ENCODE peak calls at places on chromosomes 1 and 21, in six cellular contexts. F is GM23248; V is neuronal stem cell; Y is OCI-LY7; R is CD8-positive, alpha-beta memory T cell; H is iPS DF 6.9. C is an unnamed sample. For H3K36me3 and H3K4me1, the result is how much of the 10 kb centered on the place peaks cover.

GRCh38 chr1:25148673-25149300 is 83.5 kb downstream of the SYF2 start:
- DNase-seq in F (no peak), V (no peak), Y (peak), R (peak), H (peak), C (no peak)

GRCh38 chr1:150621497-150622113 is 7.8 kb downstream of the ENSA start:
- DNase-seq in F (peak), V (no peak), Y (peak), R (peak), H (no peak), C (peak)

GRCh38 chr1:65269612-65270011 is 39.7 kb upstream of the DNAJC6 start:
- DNase-seq in F (no peak), V (no peak), Y (no peak), R (no peak), H (no peak), C (no peak)

GRCh38 chr21:38289697-38290096 is 32.9 kb downstream of the KCNJ15 start:
- DNase-seq in F (peak), V (no peak), Y (no peak), R (no peak), H (no peak), C (no peak)

GRCh38 chr1:1775364-1776226 is 2.7 kb downstream of the NADK start:
- DNase-seq in F (no peak), V (no peak), Y (peak), R (no peak), H (no peak), C (no peak)

GRCh38 chr1:156128749-156129682 is 14.5 kb downstream of the LMNA start:
- DNase-seq in F (peak), V (no peak), Y (no peak), R (no peak), H (no peak), C (no peak)

GRCh38 chr1:12244078-12244477 is 14.2 kb downstream of the VPS13D start:
- DNase-seq in F (peak), V (no peak), Y (peak), R (no peak), H (no peak), C (no peak)

GRCh38 chr1:108017698-108018097 is 52.7 kb upstream of the VAV3 start:
- DNase-seq in F (peak), V (no peak), Y (no peak), R (no peak), H (no peak), C (no peak)

GRCh38 chr1:119160851-119161250 is 20.4 kb upstream of the WARS2 start:
- DNase-seq in F (peak), V (no peak), Y (no peak), R (no peak), H (no peak), C (no peak)

GRCh38 chr1:212432163-212432705 is 486 bp upstream of the NENF start:
- DNase-seq in F (peak), V (no peak), Y (no peak), R (no peak), H (no peak), C (no peak)

GRCh38 chr21:38680401-38680800 is 125.3 kb upstream of the ETS2 start:
- DNase-seq in F (peak), V (no peak), Y (no peak), R (no peak), H (no peak), C (no peak)

GRCh38 chr1:110070282-110070967 is at the start of gene ALX3:
- DNase-seq in F (no peak), V (no peak), Y (no peak), R (no peak), H (no peak), C (no peak)

GRCh38 chr1:40857737-40858136 is 4.4 kb downstream of the CITED4 start:
- DNase-seq in F (no peak), V (no peak), Y (no peak), R (no peak), H (no peak), C (no peak)

GRCh38 chr1:167601442-167602380 is 28.3 kb upstream of the RCSD1 start:
- DNase-seq in F (no peak), V (no peak), Y (peak), R (peak), H (no peak), C (no peak)

GRCh38 chr1:28577738-28578536 is 14.1 kb upstream of the RAB42 start:
- DNase-seq in F (no peak), V (no peak), Y (peak), R (no peak), H (no peak), C (no peak)

GRCh38 chr1:208047476-208047934 is 136.6 kb upstream of the CD34 start:
- DNase-seq in F (peak), V (no peak), Y (no peak), R (no peak), H (no peak), C (no peak)

GRCh38 chr1:183416850-183417690 is 1.1 kb downstream of the NMNAT2 start:
- DNase-seq in F (peak), V (peak), Y (no peak), R (peak), H (peak), C (no peak)

GRCh38 chr21:33655591-33656221 is 13.4 kb downstream of the ITSN1 start:
- DNase-seq in F (peak), V (no peak), Y (no peak), R (no peak), H (no peak), C (no peak)

GRCh38 chr1:209584186-209584776 is 767 bp downstream of the CAMK1G start:
- DNase-seq in F (no peak), V (no peak), Y (no peak), R (no peak), H (no peak), C (no peak)

GRCh38 chr1:222387020-222387816 is 160.7 kb downstream of the HHIPL2 start:
- DNase-seq in F (peak), V (peak), Y (no peak), R (no peak), H (peak), C (no peak)

GRCh38 chr21:36697473-36698159 is 1.3 kb upstream of the SIM2 start:
- DNase-seq in F (no peak), V (no peak), Y (no peak), R (no peak), H (no peak), C (no peak)

GRCh38 chr1:65232402-65233122 is 76.8 kb upstream of the DNAJC6 start:
- DNase-seq in F (peak), V (no peak), Y (no peak), R (no peak), H (no peak), C (no peak)

GRCh38 chr1:57474097-57474750 is 50.4 kb upstream of the DAB1 start:
- DNase-seq in F (peak), V (no peak), Y (no peak), R (no peak), H (no peak), C (no peak)

GRCh38 chr1:113109908-113110554 is 37.0 kb downstream of the LRIG2 start:
- DNase-seq in F (peak), V (no peak), Y (no peak), R (no peak), H (no peak), C (no peak)

GRCh38 chr1:113103048-113103447 is 30.1 kb downstream of the LRIG2 start:
- DNase-seq in F (no peak), V (no peak), Y (no peak), R (no peak), H (no peak), C (no peak)

GRCh38 chr1:113103977-113104376 is 31.0 kb downstream of the LRIG2 start:
- DNase-seq in F (no peak), V (no peak), Y (no peak), R (no peak), H (no peak), C (no peak)

GRCh38 chr1:113101588-113101987 is 28.6 kb downstream of the LRIG2 start:
- DNase-seq in F (peak), V (no peak), Y (no peak), R (no peak), H (no peak), C (no peak)

GRCh38 chr1:113106910-113107309 is 33.9 kb downstream of the LRIG2 start:
- DNase-seq in F (no peak), V (no peak), Y (no peak), R (no peak), H (no peak), C (no peak)
- H3K36me3 ChIP-seq in F (under half), V (half or more), Y (half or more), R (under half), H (under half), C (half or more)

GRCh38 chr1:36350659-36351171 is 27.3 kb upstream of the EVA1B start:
- DNase-seq in F (peak), V (no peak), Y (no peak), R (peak), H (no peak), C (no peak)

GRCh38 chr1:36346741-36347370 is 23.4 kb upstream of the EVA1B start:
- DNase-seq in F (no peak), V (no peak), Y (no peak), R (no peak), H (no peak), C (no peak)

GRCh38 chr1:36351222-36351977 is 28.0 kb upstream of the EVA1B start:
- DNase-seq in F (peak), V (peak), Y (no peak), R (no peak), H (no peak), C (no peak)

GRCh38 chr1:36349839-36350238 is 26.4 kb upstream of the EVA1B start:
- DNase-seq in F (peak), V (no peak), Y (no peak), R (no peak), H (no peak), C (no peak)

GRCh38 chr1:36349241-36349671 is 25.8 kb upstream of the EVA1B start:
- DNase-seq in F (peak), V (no peak), Y (peak), R (no peak), H (no peak), C (no peak)
- H3K4me1 ChIP-seq in F (under half), V (under half), Y (under half), R (under half), H (under half), C (under half)

DNA sequence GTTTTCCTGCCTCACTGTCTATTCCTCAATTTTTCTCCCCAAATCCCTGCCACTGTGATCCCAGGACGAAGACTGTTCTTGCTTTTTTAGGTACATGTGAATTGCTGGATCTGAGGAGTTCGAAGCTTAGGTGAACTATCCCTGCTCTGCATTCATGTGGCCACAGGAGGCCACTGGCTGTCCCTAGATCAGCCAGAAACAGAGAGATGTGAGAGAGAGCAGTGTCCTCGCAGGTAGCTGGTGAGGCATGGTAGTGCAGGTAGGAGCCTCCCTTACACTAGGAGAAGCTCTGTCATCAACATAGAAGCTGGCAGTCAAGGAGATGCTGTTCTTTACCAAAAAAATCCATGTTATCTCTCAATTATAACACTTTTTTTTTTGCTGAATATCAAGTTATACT is 71.5 kb downstream of the USP24 start:
- DNase-seq in F (no peak), V (no peak), Y (peak), R (no peak), H (peak), C (no peak)
- H3K36me3 ChIP-seq in F (half or more), V (half or more), Y (half or more), R (under half), H (under half), C (half or more)

GRCh38 chr1:32181065-32181464 is 1.6 kb downstream of the TXLNA start:
- DNase-seq in F (no peak), V (no peak), Y (no peak), R (no peak), H (no peak), C (no peak)
- H3K4me1 ChIP-seq in F (under half), V (under half), Y (under half), R (under half), H (under half), C (under half)

DNA sequence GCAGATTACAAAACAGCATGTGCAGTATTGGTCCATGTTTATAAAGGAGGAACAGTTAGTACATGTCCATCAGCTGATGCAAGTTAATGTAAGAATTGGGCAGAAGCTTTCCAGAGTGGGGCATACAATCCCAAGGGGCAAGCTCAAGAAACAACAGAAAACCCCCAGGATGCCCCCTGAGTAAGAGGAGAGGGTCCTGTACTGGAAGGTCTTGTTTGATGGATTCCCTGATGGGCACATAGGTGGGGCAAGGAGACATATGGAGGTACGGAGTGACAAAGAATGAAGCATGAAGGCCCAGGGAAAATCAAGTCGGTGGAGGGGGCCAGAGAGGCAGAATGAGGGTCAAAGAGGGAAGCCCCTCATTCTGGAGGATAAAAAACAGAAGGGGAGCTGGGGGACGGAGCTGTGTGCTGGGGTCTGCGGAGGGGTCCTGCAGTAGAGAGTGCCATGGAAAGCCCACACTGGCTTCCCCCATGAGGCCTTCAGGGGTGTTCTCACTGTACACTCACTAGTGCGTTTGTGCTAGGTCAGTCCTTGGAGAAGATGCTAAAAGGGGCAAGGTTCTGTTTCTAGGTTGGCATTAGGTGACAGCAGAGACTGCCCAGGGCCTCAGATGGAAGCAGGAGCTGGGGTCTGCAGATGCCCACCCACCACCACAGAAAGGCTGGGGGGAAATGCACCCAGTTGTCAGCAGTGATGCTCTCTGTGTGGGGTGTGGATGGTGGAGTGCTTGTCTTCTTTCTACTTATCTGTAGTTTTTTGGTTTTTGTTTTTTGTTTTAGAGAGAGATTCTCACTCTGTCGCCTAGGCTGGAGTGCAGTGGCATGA is 12.5 kb upstream of the MATN1 start:
- DNase-seq in F (no peak), V (no peak), Y (no peak), R (no peak), H (no peak), C (no peak)
- H3K36me3 ChIP-seq in F (under half), V (under half), Y (under half), R (half or more), H (under half), C (half or more)

GRCh38 chr1:18932387-18932786 is 24.1 kb downstream of the IFFO2 start:
- DNase-seq in F (peak), V (no peak), Y (no peak), R (no peak), H (no peak), C (no peak)
- H3K4me1 ChIP-seq in F (under half), V (under half), Y (under half), R (half or more), H (under half), C (half or more)

GRCh38 chr1:27488523-27489138 is 1.3 kb downstream of the WASF2 start:
- DNase-seq in F (peak), V (no peak), Y (peak), R (peak), H (no peak), C (no peak)
- H3K36me3 ChIP-seq in F (under half), V (under half), Y (under half), R (under half), H (under half), C (under half)

GRCh38 chr1:16175610-16176553 is 20.0 kb upstream of the EPHA2 start:
- DNase-seq in F (peak), V (no peak), Y (no peak), R (no peak), H (no peak), C (no peak)

GRCh38 chr1:16172964-16173446 is 17.1 kb upstream of the EPHA2 start:
- DNase-seq in F (peak), V (no peak), Y (no peak), R (no peak), H (no peak), C (no peak)

GRCh38 chr1:16174261-16174871 is 18.5 kb upstream of the EPHA2 start:
- DNase-seq in F (no peak), V (no peak), Y (no peak), R (no peak), H (no peak), C (no peak)

GRCh38 chr1:16173447-16174260 is 17.8 kb upstream of the EPHA2 start:
- DNase-seq in F (peak), V (no peak), Y (no peak), R (no peak), H (no peak), C (no peak)

GRCh38 chr1:16174886-16175598 is 19.2 kb upstream of the EPHA2 start:
- DNase-seq in F (no peak), V (peak), Y (no peak), R (no peak), H (no peak), C (no peak)
- H3K4me1 ChIP-seq in F (under half), V (under half), Y (under half), R (under half), H (under half), C (under half)

C was measured in effector memory CD4-positive, alpha-beta T cell.